ENCODE peak calls at places on chromosomes 4 and X, in six cellular contexts. M is A172; Q is G401; P is CD8-positive, alpha-beta T cell; G is CD8-positive, alpha-beta memory T cell; S is adipocyte. Z is an unnamed sample.
A peak's percentile ranks its signal among the peaks of the same experiment; 100 is the strongest.

GRCh38 chrX:37380920-37381319 is 31.8 kb downstream of the PRRG1 start:
- DNase-seq in Q (no peak), P (no peak), G (no peak), M (peak; percentile 76), S (peak; percentile 48), Z (no peak)

GRCh38 chr4:154491731-154492249 is at the start of gene DCHS2:
- DNase-seq in Q (no peak), P (no peak), G (no peak), M (no peak), S (peak; percentile 28), Z (no peak)

GRCh38 chr4:188551156-188551555 is 411.9 kb downstream of the TRIML1 start:
- DNase-seq in M (no peak), Q (no peak), G (no peak), P (no peak), S (no peak), Z (no peak)

GRCh38 chrX:38166478-38167083 is 54.1 kb downstream of the SRPX start:
- DNase-seq in G (no peak), M (peak; percentile 31), Q (peak; percentile 3), P (no peak), S (peak; percentile 75), Z (peak; percentile 4)

GRCh38 chr4:109701566-109702399 is 1.5 kb downstream of the CASP6 start:
- DNase-seq in S (peak; percentile 6), M (no peak), G (no peak), P (no peak), Q (no peak), Z (no peak)

GRCh38 chr4:73730292-73730691 is 10.1 kb upstream of the CXCL8 start:
- DNase-seq in M (peak; percentile 50), S (no peak), P (no peak), Q (no peak), G (no peak), Z (no peak)

GRCh38 chrX:151870603-151871002 is 42.1 kb upstream of the MAGEA4 start:
- DNase-seq in G (no peak), S (peak; percentile 66), Q (no peak), M (peak; percentile 78), P (no peak), Z (no peak)

GRCh38 chrX:68822641-68823410 is 6.0 kb upstream of the EFNB1 start:
- DNase-seq in Q (peak; percentile 35), M (peak; percentile 42), P (no peak), G (no peak), S (peak; percentile 67), Z (no peak)

GRCh38 chr4:142452132-142452855 is 393.8 kb downstream of the INPP4B start:
- DNase-seq in M (peak; percentile 21), G (no peak), Q (no peak), S (peak; percentile 23), P (no peak), Z (no peak)

GRCh38 chrX:76920621-76921020 is 493.1 kb downstream of the MAGEE1 start:
- DNase-seq in M (no peak), Q (no peak), G (no peak), S (no peak), P (no peak), Z (no peak)

GRCh38 chrX:23515028-23515427 is 152.3 kb upstream of the PRDX4 start:
- DNase-seq in P (no peak), Q (no peak), G (no peak), M (no peak), S (no peak), Z (no peak)

GRCh38 chrX:25503826-25504225 is 488.1 kb upstream of the ARX start:
- DNase-seq in P (no peak), G (no peak), Q (no peak), S (no peak), M (no peak), Z (no peak)

GRCh38 chrX:19616959-19617358 is 101.7 kb upstream of the MAP3K15 start:
- DNase-seq in S (peak; percentile 59), Q (no peak), P (no peak), G (no peak), M (no peak), Z (no peak)

GRCh38 chr4:8637456-8637984 is 45.0 kb downstream of the CPZ start:
- DNase-seq in P (no peak), S (no peak), G (no peak), Q (no peak), M (no peak), Z (no peak)

GRCh38 chrX:124023838-124024238 is 62.3 kb downstream of the STAG2 start:
- DNase-seq in Q (no peak), P (no peak), S (peak; percentile 43), M (peak; percentile 0), G (no peak), Z (no peak)

GRCh38 chr4:28921886-28922285 is 1798.3 kb upstream of the PCDH7 start:
- DNase-seq in S (no peak), G (no peak), P (no peak), M (no peak), Q (no peak), Z (no peak)

GRCh38 chr4:70326052-70326451 is 8.7 kb upstream of the CABS1 start:
- DNase-seq in Q (no peak), M (no peak), S (no peak), P (no peak), G (no peak), Z (no peak)

GRCh38 chrX:7294483-7294882 is 146.5 kb upstream of the PUDP start:
- DNase-seq in S (peak; percentile 25), G (no peak), Q (no peak), M (no peak), P (no peak), Z (no peak)

GRCh38 chr4:173360587-173361221 is 10.1 kb upstream of the SAP30 start:
- DNase-seq in G (no peak), Q (no peak), P (no peak), M (peak; percentile 49), S (peak; percentile 39), Z (no peak)

GRCh38 chrX:12615061-12615460 is 176.2 kb upstream of the PRPS2 start:
- DNase-seq in G (no peak), Q (no peak), S (no peak), M (no peak), P (no peak), Z (no peak)

GRCh38 chr4:114727426-114727825 is 128.8 kb downstream of the UGT8 start:
- DNase-seq in Q (no peak), M (no peak), S (no peak), P (no peak), G (no peak), Z (no peak)

GRCh38 chr4:39662683-39663082 is 24.0 kb upstream of the SMIM14 start:
- DNase-seq in Q (no peak), P (no peak), S (no peak), G (no peak), M (no peak), Z (no peak)

GRCh38 chrX:110836982-110837381 is 41.4 kb upstream of the CHRDL1 start:
- DNase-seq in Q (no peak), S (no peak), G (no peak), M (no peak), P (no peak), Z (no peak)

GRCh38 chr4:138697771-138698170 is 317.8 kb upstream of the NOCT start:
- DNase-seq in G (no peak), M (no peak), S (peak; percentile 48), P (no peak), Q (no peak), Z (no peak)

GRCh38 chrX:73683236-73683859 is 120.4 kb downstream of the CHIC1 start:
- DNase-seq in Q (no peak), S (peak; percentile 15), G (no peak), M (no peak), P (no peak), Z (no peak)

GRCh38 chr4:80073362-80074008 is 456 bp upstream of the ANTXR2 start:
- DNase-seq in M (no peak), G (peak; percentile 12), S (no peak), Q (no peak), P (no peak), Z (no peak)

GRCh38 chrX:102712216-102712966 is at the start of gene GPRASP2:
- DNase-seq in P (no peak), S (peak; percentile 55), Q (peak; percentile 66), M (no peak), G (peak; percentile 1), Z (peak; percentile 8)

Z was measured in T-helper 1 cell.